ENCODE peak calls at places on chromosomes 13 and 19, in five cellular contexts. One of them, this sample, is unnamed.

GRCh38 chr19:41299755-41300089 is 10.2 kb upstream of the CCDC97 start:
- DNase-seq in GM12865: no peak
- DNase-seq in tibial artery: peak
- DNase-seq in memory B cell: no peak
- DNase-seq in T47D: peak
- DNase-seq in this sample: no peak

GRCh38 chr19:10433131-10433536 is 12.8 kb downstream of the PDE4A start:
- DNase-seq in memory B cell: no peak
- DNase-seq in GM12865: no peak
- DNase-seq in tibial artery: no peak
- DNase-seq in T47D: no peak
- DNase-seq in this sample: no peak

GRCh38 chr13:40404407-40404806 is 262.0 kb downstream of the FOXO1 start:
- DNase-seq in memory B cell: no peak
- DNase-seq in T47D: no peak
- DNase-seq in GM12865: no peak
- DNase-seq in tibial artery: no peak
- DNase-seq in this sample: no peak

GRCh38 chr19:40190891-40191835 is at the start of gene MAP3K10:
- DNase-seq in GM12865: peak
- DNase-seq in tibial artery: peak
- DNase-seq in memory B cell: peak
- DNase-seq in T47D: peak
- DNase-seq in this sample: peak

GRCh38 chr13:111994578-111994977 is 72.4 kb upstream of the SOX1 start:
- DNase-seq in T47D: no peak
- DNase-seq in tibial artery: no peak
- DNase-seq in GM12865: no peak
- DNase-seq in memory B cell: no peak
- DNase-seq in this sample: no peak

GRCh38 chr19:55089279-55089944 is 13.7 kb downstream of the EPS8L1 start:
- DNase-seq in T47D: no peak
- DNase-seq in tibial artery: no peak
- DNase-seq in GM12865: no peak
- DNase-seq in memory B cell: no peak
- DNase-seq in this sample: no peak

GRCh38 chr19:34475975-34476594 is 5.5 kb upstream of the WTIP start:
- DNase-seq in GM12865: no peak
- DNase-seq in memory B cell: no peak
- DNase-seq in tibial artery: peak
- DNase-seq in T47D: no peak
- DNase-seq in this sample: no peak

GRCh38 chr19:43809762-43810696 is 7.8 kb upstream of the LYPD5 start:
- DNase-seq in GM12865: peak
- DNase-seq in memory B cell: no peak
- DNase-seq in T47D: peak
- DNase-seq in tibial artery: no peak
- DNase-seq in this sample: peak

GRCh38 chr13:35923347-35923746 is 207.8 kb downstream of the DCLK1 start:
- DNase-seq in tibial artery: no peak
- DNase-seq in memory B cell: no peak
- DNase-seq in T47D: no peak
- DNase-seq in GM12865: no peak
- DNase-seq in this sample: no peak

GRCh38 chr19:18419699-18420460 is 682 bp downstream of the SSBP4 start:
- DNase-seq in tibial artery: peak
- DNase-seq in T47D: no peak
- DNase-seq in memory B cell: no peak
- DNase-seq in GM12865: peak
- DNase-seq in this sample: no peak

GRCh38 chr13:50357586-50358118 is 342.4 kb downstream of the KCNRG start:
- DNase-seq in tibial artery: no peak
- DNase-seq in GM12865: no peak
- DNase-seq in memory B cell: no peak
- DNase-seq in T47D: peak
- DNase-seq in this sample: peak

GRCh38 chr19:7928741-7929701 is 3.1 kb upstream of the CTXN1 start:
- DNase-seq in tibial artery: peak
- DNase-seq in memory B cell: peak
- DNase-seq in GM12865: peak
- DNase-seq in T47D: no peak
- DNase-seq in this sample: no peak

GRCh38 chr19:2474232-2475017 is 1.5 kb upstream of the GADD45B start:
- DNase-seq in T47D: peak
- DNase-seq in tibial artery: peak
- DNase-seq in memory B cell: peak
- DNase-seq in GM12865: peak
- DNase-seq in this sample: peak

GRCh38 chr13:99418663-99419140 is 82.6 kb upstream of the TM9SF2 start:
- DNase-seq in memory B cell: no peak
- DNase-seq in T47D: no peak
- DNase-seq in GM12865: no peak
- DNase-seq in tibial artery: no peak
- DNase-seq in this sample: no peak

GRCh38 chr13:50375792-50376191 is 360.5 kb downstream of the KCNRG start:
- DNase-seq in T47D: no peak
- DNase-seq in GM12865: no peak
- DNase-seq in memory B cell: no peak
- DNase-seq in tibial artery: no peak
- DNase-seq in this sample: no peak

GRCh38 chr13:50732712-50733111 is 110.8 kb downstream of the DLEU7 start:
- DNase-seq in tibial artery: no peak
- DNase-seq in GM12865: no peak
- DNase-seq in T47D: no peak
- DNase-seq in memory B cell: no peak
- DNase-seq in this sample: no peak

GRCh38 chr19:7732045-7732444 is at the start of gene CLEC4G:
- DNase-seq in tibial artery: no peak
- DNase-seq in T47D: no peak
- DNase-seq in memory B cell: no peak
- DNase-seq in GM12865: no peak
- DNase-seq in this sample: no peak